ENCODE peak calls at places on chromosomes 11 and 22, in nine cellular contexts. T, Y, A, Q, M, R, F, D and K are unnamed samples. For H3K4me1, H3K27me3 and H3K9me3, the result is how much of the 10 kb centered on the place peaks cover.

GRCh38 chr11:19648321-19648720 is 64.3 kb upstream of the NAV2 start:
- DNase-seq in T (no peak), Y (peak), A (no peak), Q (no peak), M (no peak), R (no peak), F (no peak), D (no peak), K (no peak)

GRCh38 chr11:7596975-7597391 is 76.3 kb downstream of the CYB5R2 start:
- DNase-seq in T (no peak), Y (no peak), A (peak), Q (peak), M (no peak), R (no peak), F (no peak), D (no peak), K (no peak)

GRCh38 chr11:10394229-10395100 is 60.6 kb upstream of the AMPD3 start:
- DNase-seq in T (peak), Y (peak), A (no peak), Q (no peak), M (no peak), R (no peak), F (no peak), D (no peak), K (no peak)

GRCh38 chr11:2089536-2090165 is 49.5 kb downstream of the IGF2 start:
- DNase-seq in T (peak), Y (peak), A (no peak), Q (no peak), M (no peak), R (no peak), F (no peak), D (no peak), K (no peak)

GRCh38 chr22:35517207-35517606 is 23.4 kb upstream of the RASD2 start:
- DNase-seq in T (no peak), Y (no peak), A (no peak), Q (no peak), M (no peak), R (no peak), F (no peak), D (no peak), K (no peak)

GRCh38 chr22:22882033-22882717 is 5.4 kb upstream of the IGLL5 start:
- DNase-seq in T (no peak), Y (no peak), A (no peak), Q (peak), M (no peak), R (no peak), F (no peak), D (no peak), K (no peak)

GRCh38 chr11:2203440-2204259 is 32.0 kb upstream of the TH start:
- DNase-seq in T (no peak), Y (no peak), A (no peak), Q (peak), M (no peak), R (no peak), F (no peak), D (no peak), K (no peak)

GRCh38 chr11:20097319-20098221 is 62.7 kb downstream of the DBX1 start:
- DNase-seq in T (peak), Y (peak), A (no peak), Q (no peak), M (no peak), R (no peak), F (no peak), D (no peak), K (no peak)

GRCh38 chr11:124737638-124738293 is 2.0 kb upstream of the NRGN start:
- DNase-seq in T (no peak), Y (no peak), A (no peak), Q (no peak), M (no peak), R (no peak), F (no peak), D (no peak), K (no peak)

GRCh38 chr11:34223021-34223813 is 117.8 kb downstream of the NAT10 start:
- DNase-seq in T (peak), Y (peak), A (peak), Q (peak), M (no peak), R (peak), F (peak), D (no peak), K (peak)

GRCh38 chr11:74030668-74031309 is 21.9 kb upstream of the UCP3 start:
- DNase-seq in T (no peak), Y (no peak), A (no peak), Q (no peak), M (peak), R (no peak), F (no peak), D (no peak), K (no peak)

GRCh38 chr11:57482782-57483569 is 22.6 kb downstream of the RTN4RL2 start:
- DNase-seq in T (peak), Y (peak), A (peak), Q (no peak), M (peak), R (no peak), F (peak), D (peak), K (no peak)

GRCh38 chr11:8671242-8671641 is 11.2 kb downstream of the TRIM66 start:
- DNase-seq in T (peak), Y (peak), A (no peak), Q (peak), M (no peak), R (peak), F (peak), D (no peak), K (peak)

GRCh38 chr22:49197500-49197899 is 630.2 kb downstream of the BRD1 start:
- DNase-seq in T (no peak), Y (no peak), A (peak), Q (no peak), M (no peak), R (no peak), F (no peak), D (no peak), K (no peak)

GRCh38 chr22:40819741-40820140 is 595 bp upstream of the SLC25A17 start:
- DNase-seq in T (peak), Y (peak), A (no peak), Q (no peak), M (no peak), R (no peak), F (no peak), D (no peak), K (no peak)

GRCh38 chr11:120651396-120651795 is 139.8 kb downstream of the GRIK4 start:
- DNase-seq in T (no peak), Y (no peak), A (no peak), Q (no peak), M (no peak), R (no peak), F (no peak), D (no peak), K (no peak)

GRCh38 chr11:3189886-3190583 is 24.9 kb upstream of the OSBPL5 start:
- DNase-seq in T (no peak), Y (no peak), A (no peak), Q (no peak), M (no peak), R (no peak), F (no peak), D (no peak), K (no peak)

GRCh38 chr22:26592368-26593015 is 2.6 kb upstream of the TPST2 start:
- DNase-seq in T (no peak), Y (no peak), A (peak), Q (peak), M (peak), R (no peak), F (no peak), D (peak), K (no peak)

GRCh38 chr11:123231263-123231662 is 36.2 kb upstream of the CLMP start:
- DNase-seq in T (peak), Y (peak), A (no peak), Q (no peak), M (no peak), R (no peak), F (no peak), D (no peak), K (no peak)

GRCh38 chr11:106305458-106305857 is 228.0 kb downstream of the AASDHPPT start:
- DNase-seq in T (no peak), Y (no peak), A (peak), Q (no peak), M (no peak), R (no peak), F (no peak), D (no peak), K (no peak)

GRCh38 chr11:64877390-64878222 is 815 bp downstream of the EHD1 start:
- DNase-seq in T (peak), Y (no peak), A (no peak), Q (peak), M (no peak), R (peak), F (no peak), D (no peak), K (no peak)

GRCh38 chr11:76891793-76892192 is 31.1 kb downstream of the ACER3 start:
- DNase-seq in T (no peak), Y (no peak), A (no peak), Q (no peak), M (no peak), R (no peak), F (no peak), D (no peak), K (no peak)

GRCh38 chr11:94245121-94245520 is 59.3 kb upstream of the IZUMO1R start:
- DNase-seq in T (peak), Y (no peak), A (no peak), Q (no peak), M (no peak), R (no peak), F (no peak), D (no peak), K (no peak)

GRCh38 chr11:44030996-44031395 is 16.8 kb upstream of the ACCSL start:
- DNase-seq in T (no peak), Y (no peak), A (no peak), Q (no peak), M (no peak), R (no peak), F (no peak), D (no peak), K (no peak)

GRCh38 chr11:112666253-112666652 is 295.0 kb upstream of the NCAM1 start:
- DNase-seq in T (no peak), Y (no peak), A (no peak), Q (no peak), M (no peak), R (no peak), F (no peak), D (no peak), K (no peak)

GRCh38 chr22:39518996-39519680 is 1.2 kb upstream of the ATF4 start:
- DNase-seq in T (no peak), Y (no peak), A (no peak), Q (peak), M (no peak), R (no peak), F (no peak), D (no peak), K (no peak)

GRCh38 chr11:109309153-109309552 is 112.8 kb upstream of the C11orf87 start:
- DNase-seq in T (peak), Y (peak), A (no peak), Q (no peak), M (no peak), R (no peak), F (no peak), D (no peak), K (no peak)

GRCh38 chr11:94201004-94201465 is 72.4 kb downstream of the PANX1 start:
- DNase-seq in T (peak), Y (peak), A (no peak), Q (no peak), M (no peak), R (no peak), F (no peak), D (no peak), K (no peak)

GRCh38 chr11:84384637-84385227 is 1098.6 kb upstream of the CCDC90B start:
- DNase-seq in T (peak), Y (peak), A (peak), Q (peak), M (peak), R (peak), F (no peak), D (peak), K (peak)

GRCh38 chr22:33697640-33698039 is 222.6 kb downstream of the LARGE1 start:
- DNase-seq in T (peak), Y (peak), A (no peak), Q (no peak), M (no peak), R (no peak), F (no peak), D (no peak), K (no peak)

GRCh38 chr11:35305670-35306382 is 113.5 kb downstream of the SLC1A2 start:
- DNase-seq in T (peak), Y (peak), A (peak), Q (peak), M (peak), R (peak), F (no peak), D (peak), K (no peak)

GRCh38 chr11:132158091-132158490 is 787.7 kb downstream of the NTM start:
- DNase-seq in T (peak), Y (peak), A (no peak), Q (no peak), M (no peak), R (no peak), F (no peak), D (no peak), K (no peak)

GRCh38 chr11:12769834-12770345 is 95.7 kb downstream of the TEAD1 start:
- DNase-seq in T (peak), Y (peak), A (no peak), Q (no peak), M (no peak), R (no peak), F (no peak), D (no peak), K (no peak)

GRCh38 chr11:70790671-70791300 is 392.5 kb downstream of the CTTN start:
- DNase-seq in T (no peak), Y (no peak), A (no peak), Q (no peak), M (no peak), R (no peak), F (no peak), D (no peak), K (no peak)

GRCh38 chr11:75308116-75308515 is 43.3 kb downstream of the ARRB1 start:
- DNase-seq in T (no peak), Y (no peak), A (peak), Q (no peak), M (no peak), R (no peak), F (no peak), D (no peak), K (no peak)

GRCh38 chr22:46251266-46251665 is 1.2 kb upstream of the CDPF1 start:
- DNase-seq in T (no peak), Y (no peak), A (no peak), Q (no peak), M (no peak), R (no peak), F (no peak), D (no peak), K (no peak)

GRCh38 chr11:57458410-57459111 is 1.8 kb upstream of the RTN4RL2 start:
- DNase-seq in T (peak), Y (peak), A (peak), Q (peak), M (peak), R (peak), F (peak), D (peak), K (no peak)

GRCh38 chr11:46920709-46921108 is 2.4 kb upstream of the LRP4 start:
- DNase-seq in T (peak), Y (peak), A (no peak), Q (no peak), M (no peak), R (peak), F (no peak), D (no peak), K (peak)

DNA sequence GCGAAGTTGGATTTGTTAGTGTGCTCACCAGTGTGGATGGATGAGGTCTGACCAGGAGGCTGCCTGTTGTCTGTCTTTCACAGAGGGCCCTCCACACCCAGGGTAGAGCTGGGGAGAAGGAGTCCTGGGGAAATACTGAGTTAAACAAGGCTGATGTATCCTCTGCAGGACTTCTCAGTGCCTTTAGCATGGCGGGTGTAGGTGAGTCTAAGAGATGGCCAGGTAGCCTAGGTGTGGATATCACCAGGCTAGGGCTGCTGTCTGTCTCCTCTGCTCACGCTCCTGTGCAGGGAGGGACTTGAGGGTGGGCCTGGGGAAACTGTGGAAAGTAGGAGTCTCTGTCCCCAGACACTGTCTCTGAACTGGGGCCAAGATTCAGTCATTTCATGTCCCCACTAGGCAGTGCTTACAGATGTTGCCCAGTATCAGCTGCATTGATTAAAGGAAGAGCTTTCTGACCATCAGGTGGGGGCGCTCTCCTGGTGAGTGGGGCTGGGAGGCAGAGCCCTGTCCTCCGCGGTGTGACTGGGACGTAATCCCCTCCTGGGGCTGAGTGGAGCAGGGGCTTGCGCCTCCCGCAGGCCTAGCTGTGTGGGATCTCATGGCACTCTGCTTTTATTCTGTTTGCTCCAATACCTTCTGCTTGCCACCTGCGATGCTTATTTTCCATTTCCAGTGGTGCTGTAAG is 35.5 kb upstream of the CCDC188 start:
- DNase-seq in T (no peak), Y (no peak), A (no peak), Q (no peak), M (no peak), R (no peak), F (no peak), D (no peak), K (no peak)
- H3K4me1 ChIP-seq in T (under half), Y (under half), A (under half), Q (under half), M (under half), R (under half), F (under half), D (under half), K (under half)

GRCh38 chr22:42337356-42337755 is 66.9 kb upstream of the TCF20 start:
- DNase-seq in T (no peak), Y (no peak), A (no peak), Q (no peak), M (no peak), R (no peak), F (no peak), D (no peak), K (no peak)
- H3K27me3 ChIP-seq in T (under half), Y (half or more), A (under half), Q (under half), M (under half), R (under half), F (under half), D (under half), K (under half)

DNA sequence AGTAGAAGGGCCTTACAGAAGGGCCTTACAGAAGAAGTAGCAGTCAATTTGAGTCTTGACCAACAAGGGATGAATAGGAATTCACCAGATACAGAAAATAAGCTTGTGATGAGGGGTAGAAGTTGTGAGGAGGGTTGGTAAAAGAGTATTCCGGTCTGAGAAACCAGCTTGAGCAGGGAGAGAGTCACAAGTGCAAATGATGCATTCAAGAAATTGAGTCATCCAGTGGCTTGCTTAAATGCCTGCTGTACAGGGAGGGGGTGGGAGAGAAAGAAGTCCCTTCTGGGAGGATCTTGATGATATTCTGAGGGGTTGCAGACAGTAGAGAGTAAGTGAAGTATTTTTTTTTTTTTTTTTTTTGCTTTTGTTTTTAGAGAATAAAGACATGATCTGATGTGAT is 9.2 kb downstream of the CCKBR start:
- DNase-seq in T (no peak), Y (no peak), A (no peak), Q (no peak), M (no peak), R (no peak), F (no peak), D (no peak), K (no peak)
- H3K9me3 ChIP-seq in T (under half), Y (under half), A (under half), Q (under half), M (under half), R (under half), F (under half), D (under half), K (under half)

GRCh38 chr11:85668157-85668556 is 3.2 kb upstream of the CREBZF start:
- DNase-seq in T (no peak), Y (no peak), A (no peak), Q (no peak), M (no peak), R (no peak), F (no peak), D (no peak), K (no peak)
- H3K4me1 ChIP-seq in T (under half), Y (under half), A (under half), Q (under half), M (under half), R (under half), F (under half), D (under half), K (under half)

GRCh38 chr11:118606157-118606843 is 1.1 kb upstream of the PHLDB1 start:
- DNase-seq in T (peak), Y (peak), A (no peak), Q (no peak), M (no peak), R (peak), F (peak), D (no peak), K (no peak)

GRCh38 chr11:118602331-118602730 is 5.1 kb upstream of the PHLDB1 start:
- DNase-seq in T (no peak), Y (no peak), A (no peak), Q (no peak), M (no peak), R (no peak), F (peak), D (no peak), K (no peak)

GRCh38 chr11:118605116-118605867 is 2.1 kb upstream of the PHLDB1 start:
- DNase-seq in T (peak), Y (peak), A (peak), Q (peak), M (no peak), R (peak), F (peak), D (no peak), K (no peak)

GRCh38 chr11:118606844-118607228 is 579 bp upstream of the PHLDB1 start:
- DNase-seq in T (peak), Y (no peak), A (no peak), Q (no peak), M (no peak), R (no peak), F (no peak), D (no peak), K (no peak)

GRCh38 chr11:118604566-118604965 is 2.8 kb upstream of the PHLDB1 start:
- DNase-seq in T (peak), Y (no peak), A (no peak), Q (no peak), M (no peak), R (no peak), F (no peak), D (no peak), K (no peak)
- H3K27me3 ChIP-seq in T (under half), Y (under half), A (under half), Q (under half), M (under half), R (under half), F (under half), D (under half), K (under half)

DNA sequence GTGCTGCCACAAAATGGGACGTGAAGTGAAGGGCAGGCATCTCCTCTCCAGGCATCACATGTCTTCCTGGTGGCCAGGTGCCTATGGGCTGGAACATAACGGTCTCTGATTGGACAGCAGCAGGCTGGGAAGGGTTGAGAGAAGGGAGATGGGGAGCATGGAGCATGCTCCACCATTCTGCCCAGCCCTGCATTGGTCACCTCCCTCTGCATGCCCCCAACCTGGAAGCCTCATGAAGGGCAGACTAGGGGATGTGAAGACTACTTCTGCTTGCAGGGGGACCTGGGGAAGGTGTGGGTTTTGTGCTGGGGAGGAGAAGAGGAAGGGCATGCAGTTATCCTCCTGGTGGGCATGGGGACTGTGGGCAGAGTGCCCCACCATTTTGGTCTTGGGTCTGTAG is 782.2 kb downstream of the TBC1D22A start:
- DNase-seq in T (no peak), Y (no peak), A (no peak), Q (no peak), M (no peak), R (no peak), F (no peak), D (no peak), K (no peak)
- H3K9me3 ChIP-seq in T (under half), Y (under half), A (under half), Q (under half), M (under half), R (under half), F (under half), D (under half), K (under half)

DNA sequence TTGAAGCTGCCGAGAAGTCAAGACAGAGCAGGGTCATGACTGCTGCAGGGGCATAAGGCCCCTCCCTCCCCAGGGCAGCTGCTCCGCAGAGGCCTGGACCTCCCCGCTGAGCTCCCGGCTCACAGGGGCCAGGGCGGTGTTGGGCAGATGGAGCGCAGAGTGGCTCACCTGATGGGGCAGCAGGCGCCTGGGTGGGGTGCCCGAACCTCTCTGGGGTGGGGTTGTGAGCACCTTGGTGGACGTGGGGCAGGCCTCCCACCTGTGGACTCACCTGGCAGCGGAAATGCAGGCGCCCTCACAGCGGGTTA is 22.9 kb downstream of the MUC6 start:
- DNase-seq in T (no peak), Y (no peak), A (no peak), Q (no peak), M (no peak), R (no peak), F (no peak), D (no peak), K (no peak)
- H3K4me1 ChIP-seq in T (under half), Y (under half), A (under half), Q (under half), M (under half), R (under half), F (under half), D (under half), K (under half)